ENCODE peak calls at places on chromosomes 2 and 18, in seven cellular contexts. One of them, this sample, is unnamed. For H3K4me1, the result is how much of the 10 kb centered on the place peaks cover.

GRCh38 chr2:27655155-27655951 is 8.1 kb downstream of the SUPT7L start:
- DNase-seq in IMR-90: peak
- DNase-seq in HCT116: no peak
- DNase-seq in Peyer's patch: no peak
- DNase-seq in body of pancreas: no peak
- DNase-seq in adrenal gland: peak
- DNase-seq in uterus: no peak
- DNase-seq in this sample: peak

GRCh38 chr18:48832961-48833700 is 117.6 kb downstream of the SMAD7 start:
- DNase-seq in IMR-90: peak
- DNase-seq in HCT116: peak
- DNase-seq in Peyer's patch: peak
- DNase-seq in body of pancreas: peak
- DNase-seq in adrenal gland: peak
- DNase-seq in uterus: peak
- DNase-seq in this sample: no peak

GRCh38 chr18:23204589-23205235 is 69.4 kb downstream of the CABLES1 start:
- DNase-seq in IMR-90: no peak
- DNase-seq in HCT116: no peak
- DNase-seq in Peyer's patch: no peak
- DNase-seq in body of pancreas: no peak
- DNase-seq in adrenal gland: no peak
- DNase-seq in uterus: no peak
- DNase-seq in this sample: no peak

GRCh38 chr2:194100201-194100600 is 1556.8 kb upstream of the SLC39A10 start:
- DNase-seq in IMR-90: no peak
- DNase-seq in HCT116: no peak
- DNase-seq in Peyer's patch: no peak
- DNase-seq in body of pancreas: no peak
- DNase-seq in adrenal gland: no peak
- DNase-seq in uterus: no peak
- DNase-seq in this sample: no peak

GRCh38 chr18:45764000-45764686 is 40.2 kb downstream of the SLC14A1 start:
- DNase-seq in IMR-90: peak
- DNase-seq in HCT116: no peak
- DNase-seq in Peyer's patch: no peak
- DNase-seq in body of pancreas: no peak
- DNase-seq in adrenal gland: no peak
- DNase-seq in uterus: no peak
- DNase-seq in this sample: peak

GRCh38 chr18:36321636-36322407 is 24.3 kb downstream of the FHOD3 start:
- DNase-seq in IMR-90: peak
- DNase-seq in HCT116: no peak
- DNase-seq in Peyer's patch: no peak
- DNase-seq in body of pancreas: no peak
- DNase-seq in adrenal gland: no peak
- DNase-seq in uterus: no peak
- DNase-seq in this sample: no peak

GRCh38 chr2:109422758-109423500 is 190.8 kb downstream of the SEPTIN10 start:
- DNase-seq in IMR-90: no peak
- DNase-seq in HCT116: no peak
- DNase-seq in Peyer's patch: no peak
- DNase-seq in body of pancreas: no peak
- DNase-seq in adrenal gland: no peak
- DNase-seq in uterus: no peak
- DNase-seq in this sample: no peak

GRCh38 chr2:238549866-238550265 is 123.1 kb downstream of the ASB1 start:
- DNase-seq in IMR-90: no peak
- DNase-seq in HCT116: no peak
- DNase-seq in Peyer's patch: no peak
- DNase-seq in body of pancreas: no peak
- DNase-seq in adrenal gland: no peak
- DNase-seq in uterus: no peak
- DNase-seq in this sample: no peak

GRCh38 chr18:140670-141266 is 17.6 kb upstream of the USP14 start:
- DNase-seq in IMR-90: no peak
- DNase-seq in HCT116: no peak
- DNase-seq in Peyer's patch: no peak
- DNase-seq in body of pancreas: no peak
- DNase-seq in adrenal gland: no peak
- DNase-seq in uterus: no peak
- DNase-seq in this sample: no peak

GRCh38 chr2:32064021-32064678 is 794 bp downstream of the SPAST start:
- DNase-seq in IMR-90: no peak
- DNase-seq in HCT116: no peak
- DNase-seq in Peyer's patch: no peak
- DNase-seq in body of pancreas: no peak
- DNase-seq in adrenal gland: peak
- DNase-seq in uterus: no peak
- DNase-seq in this sample: peak

GRCh38 chr2:218806346-218806978 is 24.5 kb downstream of the CYP27A1 start:
- DNase-seq in IMR-90: peak
- DNase-seq in HCT116: no peak
- DNase-seq in Peyer's patch: peak
- DNase-seq in body of pancreas: peak
- DNase-seq in adrenal gland: peak
- DNase-seq in uterus: peak
- DNase-seq in this sample: peak

GRCh38 chr2:85251070-85251616 is 76.6 kb downstream of the TGOLN2 start:
- DNase-seq in IMR-90: no peak
- DNase-seq in HCT116: no peak
- DNase-seq in Peyer's patch: no peak
- DNase-seq in body of pancreas: no peak
- DNase-seq in adrenal gland: no peak
- DNase-seq in uterus: no peak
- DNase-seq in this sample: peak

GRCh38 chr2:50492452-50492851 is 539.5 kb downstream of the NRXN1 start:
- DNase-seq in IMR-90: peak
- DNase-seq in HCT116: peak
- DNase-seq in Peyer's patch: peak
- DNase-seq in body of pancreas: peak
- DNase-seq in adrenal gland: peak
- DNase-seq in uterus: no peak
- DNase-seq in this sample: peak

GRCh38 chr2:180364719-180365118 is 357.6 kb upstream of the CWC22 start:
- DNase-seq in IMR-90: no peak
- DNase-seq in HCT116: no peak
- DNase-seq in Peyer's patch: no peak
- DNase-seq in body of pancreas: no peak
- DNase-seq in adrenal gland: no peak
- DNase-seq in uterus: no peak
- DNase-seq in this sample: no peak

GRCh38 chr2:7015007-7015950 is 98.1 kb downstream of the RNF144A start:
- DNase-seq in IMR-90: no peak
- DNase-seq in HCT116: no peak
- DNase-seq in Peyer's patch: no peak
- DNase-seq in body of pancreas: no peak
- DNase-seq in adrenal gland: no peak
- DNase-seq in uterus: no peak
- DNase-seq in this sample: no peak

GRCh38 chr2:119487434-119488244 is 36.6 kb downstream of the SCTR start:
- DNase-seq in IMR-90: no peak
- DNase-seq in HCT116: no peak
- DNase-seq in Peyer's patch: peak
- DNase-seq in body of pancreas: peak
- DNase-seq in adrenal gland: no peak
- DNase-seq in uterus: no peak
- DNase-seq in this sample: no peak

GRCh38 chr2:192498747-192499146 is 304.0 kb upstream of the TMEFF2 start:
- DNase-seq in IMR-90: no peak
- DNase-seq in HCT116: no peak
- DNase-seq in Peyer's patch: no peak
- DNase-seq in body of pancreas: no peak
- DNase-seq in adrenal gland: no peak
- DNase-seq in uterus: no peak
- DNase-seq in this sample: no peak

GRCh38 chr2:134934641-134935040 is 16.0 kb downstream of the CCNT2 start:
- DNase-seq in IMR-90: no peak
- DNase-seq in HCT116: no peak
- DNase-seq in Peyer's patch: no peak
- DNase-seq in body of pancreas: no peak
- DNase-seq in adrenal gland: no peak
- DNase-seq in uterus: no peak
- DNase-seq in this sample: peak

GRCh38 chr2:190607014-190607597 is 41.8 kb upstream of the NAB1 start:
- DNase-seq in IMR-90: peak
- DNase-seq in HCT116: peak
- DNase-seq in Peyer's patch: no peak
- DNase-seq in body of pancreas: no peak
- DNase-seq in adrenal gland: no peak
- DNase-seq in uterus: no peak
- DNase-seq in this sample: no peak

GRCh38 chr2:215782271-215782670 is 231.1 kb downstream of the MREG start:
- DNase-seq in IMR-90: no peak
- DNase-seq in HCT116: no peak
- DNase-seq in Peyer's patch: no peak
- DNase-seq in body of pancreas: no peak
- DNase-seq in adrenal gland: no peak
- DNase-seq in uterus: no peak
- DNase-seq in this sample: no peak

GRCh38 chr2:215637658-215638057 is 201.8 kb upstream of the FN1 start:
- DNase-seq in IMR-90: peak
- DNase-seq in HCT116: no peak
- DNase-seq in Peyer's patch: no peak
- DNase-seq in body of pancreas: no peak
- DNase-seq in adrenal gland: no peak
- DNase-seq in uterus: no peak
- DNase-seq in this sample: no peak

DNA sequence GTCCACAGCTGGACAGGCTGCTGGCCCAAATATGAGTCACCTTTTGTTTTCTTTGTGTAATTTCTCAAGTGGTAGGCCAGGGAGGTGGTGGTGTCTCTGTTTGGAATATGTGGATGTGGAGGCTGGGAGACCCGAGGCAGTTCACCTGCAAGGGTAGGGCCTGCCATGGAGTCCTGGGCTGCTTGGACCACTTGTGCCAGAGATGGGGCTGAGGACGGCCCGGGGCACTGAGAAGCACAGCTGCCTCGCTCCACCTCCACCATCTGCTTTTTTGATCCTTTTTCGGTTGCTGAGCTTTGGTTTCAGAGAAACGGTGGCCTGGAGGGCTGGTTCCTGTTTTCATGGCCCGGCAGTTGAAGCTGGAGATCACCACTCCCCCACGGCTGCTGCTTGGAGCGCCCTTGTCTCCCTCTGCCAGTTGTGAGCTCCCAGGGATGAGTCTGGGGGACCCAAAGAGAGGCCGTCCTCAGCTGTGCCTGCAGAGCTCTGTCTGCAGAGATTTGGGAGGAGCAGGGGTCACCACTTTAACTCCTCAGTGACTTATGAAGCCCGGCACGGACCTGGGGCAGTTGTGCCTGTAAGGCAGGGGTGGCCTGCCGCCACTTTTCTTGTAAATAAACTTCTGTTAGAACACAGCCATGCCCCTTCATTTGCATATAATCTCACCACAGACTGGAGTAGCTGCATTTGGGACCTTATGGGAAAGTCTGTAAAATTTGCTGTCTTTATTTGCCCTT is 67.6 kb upstream of the MCFD2 start:
- DNase-seq in IMR-90: peak
- DNase-seq in HCT116: no peak
- DNase-seq in Peyer's patch: peak
- DNase-seq in body of pancreas: peak
- DNase-seq in adrenal gland: no peak
- DNase-seq in uterus: no peak
- DNase-seq in this sample: peak
- H3K4me1 ChIP-seq in IMR-90: under half
- H3K4me1 ChIP-seq in HCT116: under half
- H3K4me1 ChIP-seq in Peyer's patch: half or more
- H3K4me1 ChIP-seq in body of pancreas: half or more
- H3K4me1 ChIP-seq in adrenal gland: half or more
- H3K4me1 ChIP-seq in uterus: under half
- H3K4me1 ChIP-seq in this sample: under half

GRCh38 chr2:165891943-165892342 is 61.6 kb downstream of the TTC21B start:
- DNase-seq in IMR-90: peak
- DNase-seq in HCT116: no peak
- DNase-seq in Peyer's patch: no peak
- DNase-seq in body of pancreas: no peak
- DNase-seq in adrenal gland: no peak
- DNase-seq in uterus: no peak
- DNase-seq in this sample: no peak
- TF ChIP-seq POLR2A in IMR-90: no peak
- TF ChIP-seq POLR2A in HCT116: no peak
- TF ChIP-seq POLR2A in Peyer's patch: no peak
- TF ChIP-seq POLR2A in body of pancreas: no peak
- TF ChIP-seq POLR2A in adrenal gland: no peak
- TF ChIP-seq POLR2A in uterus: no peak
- TF ChIP-seq POLR2A in this sample: no peak

DNA sequence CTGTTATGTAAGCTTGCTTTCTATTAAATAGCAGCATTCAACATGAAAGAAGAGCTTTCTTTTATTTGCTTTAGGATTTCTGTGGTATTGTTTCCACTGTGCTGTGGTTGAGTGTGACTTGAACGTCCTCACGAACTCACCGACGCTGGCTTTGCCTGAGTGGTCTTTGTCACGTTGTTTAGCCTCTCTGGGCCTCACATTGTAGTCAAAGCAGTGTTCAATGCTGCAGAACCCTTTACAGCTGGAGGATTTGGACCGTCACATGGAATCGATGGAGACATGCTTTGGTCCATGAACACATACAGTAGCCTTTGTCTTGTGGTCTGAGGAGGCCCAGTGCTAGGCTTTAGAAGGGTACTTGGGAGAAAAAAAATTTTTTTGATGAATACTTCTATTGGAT is 66.3 kb downstream of the TANC1 start:
- DNase-seq in IMR-90: no peak
- DNase-seq in HCT116: no peak
- DNase-seq in Peyer's patch: no peak
- DNase-seq in body of pancreas: no peak
- DNase-seq in adrenal gland: no peak
- DNase-seq in uterus: no peak
- DNase-seq in this sample: no peak
- H3K4me1 ChIP-seq in IMR-90: under half
- H3K4me1 ChIP-seq in HCT116: under half
- H3K4me1 ChIP-seq in Peyer's patch: under half
- H3K4me1 ChIP-seq in body of pancreas: under half
- H3K4me1 ChIP-seq in adrenal gland: under half
- H3K4me1 ChIP-seq in uterus: under half
- H3K4me1 ChIP-seq in this sample: under half

GRCh38 chr2:235849489-235849888 is 318.7 kb downstream of the GBX2 start:
- DNase-seq in IMR-90: no peak
- DNase-seq in HCT116: no peak
- DNase-seq in Peyer's patch: no peak
- DNase-seq in body of pancreas: no peak
- DNase-seq in adrenal gland: no peak
- DNase-seq in uterus: no peak
- DNase-seq in this sample: no peak

GRCh38 chr2:235845245-235845644 is 322.9 kb downstream of the GBX2 start:
- DNase-seq in IMR-90: no peak
- DNase-seq in HCT116: no peak
- DNase-seq in Peyer's patch: no peak
- DNase-seq in body of pancreas: no peak
- DNase-seq in adrenal gland: no peak
- DNase-seq in uterus: no peak
- DNase-seq in this sample: no peak

GRCh38 chr2:235850289-235850688 is 317.9 kb downstream of the GBX2 start:
- DNase-seq in IMR-90: no peak
- DNase-seq in HCT116: no peak
- DNase-seq in Peyer's patch: no peak
- DNase-seq in body of pancreas: no peak
- DNase-seq in adrenal gland: no peak
- DNase-seq in uterus: no peak
- DNase-seq in this sample: no peak

GRCh38 chr2:235848055-235848454 is 320.1 kb downstream of the GBX2 start:
- DNase-seq in IMR-90: no peak
- DNase-seq in HCT116: no peak
- DNase-seq in Peyer's patch: no peak
- DNase-seq in body of pancreas: no peak
- DNase-seq in adrenal gland: no peak
- DNase-seq in uterus: no peak
- DNase-seq in this sample: no peak

GRCh38 chr2:235847576-235847975 is 320.6 kb downstream of the GBX2 start:
- DNase-seq in IMR-90: no peak
- DNase-seq in HCT116: no peak
- DNase-seq in Peyer's patch: no peak
- DNase-seq in body of pancreas: no peak
- DNase-seq in adrenal gland: no peak
- DNase-seq in uterus: no peak
- DNase-seq in this sample: no peak
- TF ChIP-seq POLR2A in IMR-90: no peak
- TF ChIP-seq POLR2A in HCT116: no peak
- TF ChIP-seq POLR2A in Peyer's patch: no peak
- TF ChIP-seq POLR2A in body of pancreas: no peak
- TF ChIP-seq POLR2A in adrenal gland: no peak
- TF ChIP-seq POLR2A in uterus: no peak
- TF ChIP-seq POLR2A in this sample: no peak